ENCODE peak calls at places on chromosomes 1 and 21, in nine cellular contexts. H is colonic mucosa, U is Calu3, P is HFFc6, Y is GM10248, X is GM13977, E is B cell, Z is GM20000, Q is RWPE1. W is an unnamed sample.

GRCh38 chr21:26982767-26983166 is 15.9 kb upstream of the ADAMTS5 start:
- DNase-seq in E (no peak), U (peak), Q (peak), Z (no peak), Y (no peak), X (no peak), H (no peak), P (peak), W (no peak)

GRCh38 chr1:18703041-18703621 is 72.5 kb downstream of the PAX7 start:
- DNase-seq in Y (no peak), X (no peak), Z (no peak), E (no peak), H (no peak), P (peak), Q (peak), U (no peak), W (no peak)

GRCh38 chr1:204085876-204086275 is 13.0 kb downstream of the SOX13 start:
- DNase-seq in H (no peak), E (no peak), Z (no peak), Q (no peak), X (no peak), P (no peak), Y (no peak), U (no peak), W (no peak)

GRCh38 chr1:18849252-18849651 is 10.2 kb downstream of the TAS1R2 start:
- DNase-seq in X (no peak), H (no peak), Q (no peak), U (no peak), Z (no peak), P (no peak), Y (no peak), E (no peak), W (no peak)

GRCh38 chr21:17514124-17514481 is 1.3 kb downstream of the CXADR start:
- DNase-seq in U (no peak), Y (no peak), P (no peak), X (no peak), E (no peak), Z (no peak), H (no peak), Q (peak), W (no peak)

GRCh38 chr1:31423418-31423947 is 10.5 kb downstream of the SERINC2 start:
- DNase-seq in X (peak), P (no peak), Y (peak), Q (no peak), U (no peak), E (peak), Z (peak), H (no peak), W (peak)

GRCh38 chr1:57470028-57470427 is 46.2 kb upstream of the DAB1 start:
- DNase-seq in U (no peak), Q (no peak), H (no peak), X (no peak), Z (no peak), E (no peak), Y (no peak), P (peak), W (no peak)

GRCh38 chr1:217343907-217344306 is 287.0 kb downstream of the GPATCH2 start:
- DNase-seq in U (no peak), X (no peak), Z (no peak), E (no peak), H (no peak), Y (no peak), P (no peak), Q (no peak), W (no peak)

GRCh38 chr1:39952359-39953110 is 2.4 kb upstream of the MFSD2A start:
- DNase-seq in H (no peak), E (no peak), Q (no peak), X (no peak), Y (no peak), Z (no peak), P (no peak), U (peak), W (no peak)

GRCh38 chr21:41600961-41601572 is 93.1 kb upstream of the TMPRSS2 start:
- DNase-seq in Z (no peak), H (no peak), Y (no peak), E (no peak), P (no peak), X (no peak), Q (no peak), U (no peak), W (no peak)

GRCh38 chr21:45504516-45505415 is 37.5 kb downstream of the SLC19A1 start:
- DNase-seq in Y (no peak), E (no peak), U (no peak), H (no peak), Q (no peak), Z (no peak), P (no peak), X (no peak), W (no peak)

GRCh38 chr21:15224346-15225086 is 159.7 kb upstream of the NRIP1 start:
- DNase-seq in E (no peak), U (peak), P (peak), X (no peak), Y (no peak), Q (peak), Z (no peak), H (no peak), W (no peak)

GRCh38 chr1:227789042-227789880 is 26.2 kb upstream of the PRSS38 start:
- DNase-seq in U (no peak), P (no peak), E (peak), X (peak), Z (no peak), Q (no peak), Y (no peak), H (peak), W (no peak)

GRCh38 chr1:186420923-186421322 is 40.0 kb downstream of the PDC start:
- DNase-seq in X (peak), U (no peak), P (no peak), Y (peak), E (no peak), Q (no peak), H (no peak), Z (peak), W (peak)

GRCh38 chr1:229753764-229754553 is 127.9 kb downstream of the URB2 start:
- DNase-seq in P (no peak), U (no peak), Y (no peak), Z (peak), Q (no peak), X (peak), H (peak), E (no peak), W (no peak)

GRCh38 chr1:231240531-231240882 is 505 bp upstream of the GNPAT start:
- DNase-seq in U (no peak), E (no peak), Y (no peak), H (no peak), Z (no peak), Q (peak), P (no peak), X (no peak), W (no peak)

GRCh38 chr1:2384941-2385481 is 6.3 kb downstream of the MORN1 start:
- DNase-seq in Z (no peak), E (no peak), P (no peak), H (no peak), Y (no peak), X (no peak), Q (no peak), U (no peak), W (peak)

GRCh38 chr1:243903904-243904303 is 53.9 kb upstream of the AKT3 start:
- DNase-seq in P (peak), U (no peak), X (no peak), E (no peak), Q (no peak), Y (no peak), Z (no peak), H (no peak), W (no peak)

GRCh38 chr21:44517175-44517899 is 22.7 kb downstream of the KRTAP10-1 start:
- DNase-seq in H (no peak), Q (peak), P (no peak), Y (no peak), E (no peak), Z (no peak), U (no peak), X (no peak), W (no peak)

GRCh38 chr21:46394819-46395152 is 63.9 kb upstream of the DIP2A start:
- DNase-seq in Y (no peak), Q (no peak), X (no peak), U (no peak), H (no peak), Z (no peak), E (no peak), P (no peak), W (no peak)

GRCh38 chr1:183275322-183275721 is 89.3 kb downstream of the LAMC2 start:
- DNase-seq in X (no peak), Q (no peak), Y (no peak), H (no peak), U (no peak), E (no peak), P (no peak), Z (no peak), W (no peak)

GRCh38 chr1:108703939-108704338 is 8.8 kb upstream of the FNDC7 start:
- DNase-seq in Z (no peak), U (no peak), Q (no peak), H (no peak), X (no peak), E (no peak), Y (no peak), P (peak), W (no peak)

GRCh38 chr1:2814511-2815075 is 13.1 kb upstream of the TTC34 start:
- DNase-seq in Q (no peak), U (no peak), H (no peak), X (no peak), E (no peak), P (no peak), Y (no peak), Z (no peak), W (no peak)

GRCh38 chr1:39293375-39294070 is 89.0 kb downstream of the MACF1 start:
- DNase-seq in E (no peak), Q (no peak), Z (no peak), P (peak), U (no peak), H (no peak), Y (no peak), X (no peak), W (no peak)

GRCh38 chr1:168621356-168621755 is 45.0 kb downstream of the XCL1 start:
- DNase-seq in Q (no peak), E (no peak), X (no peak), U (no peak), Z (no peak), H (no peak), Y (no peak), P (peak), W (no peak)

GRCh38 chr1:19405761-19406481 is 79.4 kb downstream of the CAPZB start:
- DNase-seq in Q (no peak), Z (no peak), U (no peak), X (no peak), H (peak), Y (no peak), E (no peak), P (peak), W (no peak)

GRCh38 chr21:17191346-17191993 is 321.4 kb upstream of the CXADR start:
- DNase-seq in Q (no peak), U (no peak), E (no peak), Z (no peak), Y (no peak), X (no peak), P (no peak), H (no peak), W (no peak)

GRCh38 chr1:8213676-8214075 is 104.2 kb upstream of the SLC45A1 start:
- DNase-seq in Z (no peak), U (no peak), P (no peak), E (no peak), Q (no peak), H (no peak), Y (no peak), X (no peak), W (no peak)

GRCh38 chr1:175591083-175591743 is 152.2 kb downstream of the TNR start:
- DNase-seq in X (no peak), Y (no peak), H (no peak), P (no peak), Q (no peak), Z (no peak), E (no peak), U (no peak), W (no peak)

GRCh38 chr1:116847688-116848531 is 61.8 kb upstream of the PTGFRN start:
- DNase-seq in X (peak), U (no peak), Z (peak), E (no peak), P (peak), H (no peak), Y (peak), Q (no peak), W (peak)

GRCh38 chr1:53559391-53559815 is 100.2 kb downstream of the DMRTB1 start:
- DNase-seq in E (no peak), P (no peak), U (no peak), Z (no peak), X (no peak), H (no peak), Q (no peak), Y (no peak), W (no peak)

GRCh38 chr1:232953176-232953524 is 2.7 kb downstream of the NTPCR start:
- DNase-seq in X (no peak), Y (no peak), Q (no peak), P (no peak), H (no peak), U (no peak), Z (no peak), E (no peak), W (no peak)
- TF ChIP-seq CTCF in X (no peak), Y (no peak), Q (peak), P (peak), H (no peak), U (no peak), Z (no peak), E (no peak), W (no peak)

GRCh38 chr1:150486966-150487762 is at the start of gene TARS2:
- DNase-seq in Y (peak), Z (peak), P (peak), H (peak), U (peak), X (peak), Q (peak), E (peak), W (peak)
- TF ChIP-seq CTCF in Y (no peak), Z (no peak), P (peak), H (no peak), U (peak), X (no peak), Q (no peak), E (no peak), W (no peak)

GRCh38 chr1:194295690-194296089 is 1109.3 kb upstream of the B3GALT2 start:
- DNase-seq in P (peak), Z (peak), U (peak), Q (no peak), E (no peak), H (peak), X (peak), Y (peak), W (no peak)
- TF ChIP-seq CTCF in P (peak), Z (peak), U (peak), Q (no peak), E (peak), H (peak), X (peak), Y (peak), W (peak)

GRCh38 chr1:178774263-178774662 is 49.2 kb downstream of the RALGPS2 start:
- DNase-seq in P (no peak), Z (no peak), U (no peak), H (no peak), Q (peak), E (no peak), Y (no peak), X (peak), W (no peak)
- TF ChIP-seq CTCF in P (peak), Z (no peak), U (peak), H (no peak), Q (peak), E (peak), Y (peak), X (peak), W (no peak)

W was measured in GM06990.